ENCODE peak calls at places on chromosome 22, in six cellular contexts. S, G, E, O, N and V are unnamed samples.

GRCh38 chr22:41943661-41944209 is 3.2 kb downstream of the CENPM start:
- DNase-seq in O (no peak), S (no peak), E (no peak), G (no peak), N (peak), V (no peak)

GRCh38 chr22:27667121-27667843 is 134.3 kb downstream of the MN1 start:
- DNase-seq in G (no peak), O (no peak), N (peak), S (no peak), E (no peak), V (no peak)

GRCh38 chr22:45425101-45425500 is 11.6 kb downstream of the RIBC2 start:
- DNase-seq in E (no peak), S (no peak), G (no peak), O (no peak), N (peak), V (no peak)

GRCh38 chr22:47987885-47988515 is 1225.5 kb downstream of the TBC1D22A start:
- DNase-seq in E (no peak), N (no peak), O (no peak), S (no peak), G (no peak), V (no peak)

GRCh38 chr22:37053310-37054077 is 2.0 kb downstream of the KCTD17 start:
- DNase-seq in S (no peak), E (peak), N (peak), G (no peak), O (no peak), V (no peak)

GRCh38 chr22:39150848-39151215 is 1.6 kb downstream of the CBX7 start:
- DNase-seq in N (no peak), E (no peak), S (no peak), G (no peak), O (no peak), V (no peak)

GRCh38 chr22:23767673-23768548 is at the start of gene CHCHD10:
- DNase-seq in G (peak), E (peak), S (peak), N (peak), O (peak), V (peak)

GRCh38 chr22:40919446-40919845 is 31.7 kb upstream of the RBX1 start:
- DNase-seq in S (no peak), G (no peak), O (no peak), N (peak), E (no peak), V (no peak)

GRCh38 chr22:30005213-30005857 is 74.9 kb upstream of the HORMAD2 start:
- DNase-seq in G (peak), E (peak), S (peak), O (peak), N (peak), V (peak)

GRCh38 chr22:43796567-43796966 is 15.5 kb downstream of the EFCAB6 start:
- DNase-seq in N (peak), G (no peak), O (no peak), E (no peak), S (no peak), V (peak)

GRCh38 chr22:40128989-40129388 is 48.7 kb upstream of the TNRC6B start:
- DNase-seq in G (no peak), N (no peak), E (no peak), O (no peak), S (peak), V (no peak)

GRCh38 chr22:40312050-40312449 is 34.2 kb upstream of the ADSL start:
- DNase-seq in S (no peak), O (no peak), G (no peak), E (no peak), N (no peak), V (no peak)

GRCh38 chr22:33036881-33037280 is 21.3 kb downstream of the SYN3 start:
- DNase-seq in G (no peak), N (no peak), E (no peak), S (no peak), O (no peak), V (no peak)

GRCh38 chr22:20970939-20971657 is 4.0 kb downstream of the AIFM3 start:
- DNase-seq in G (no peak), O (no peak), S (no peak), E (no peak), N (no peak), V (no peak)

GRCh38 chr22:36727927-36728488 is 24.5 kb upstream of the CACNG2 start:
- DNase-seq in S (no peak), G (no peak), E (no peak), O (no peak), N (no peak), V (no peak)

GRCh38 chr22:36065462-36065774 is 36.8 kb upstream of the RBFOX2 start:
- DNase-seq in O (no peak), G (no peak), E (no peak), S (no peak), N (no peak), V (no peak)

GRCh38 chr22:47328550-47329243 is 566.2 kb downstream of the TBC1D22A start:
- DNase-seq in N (peak), O (no peak), G (no peak), E (no peak), S (no peak), V (no peak)

GRCh38 chr22:43230983-43231723 is 44.2 kb upstream of the TTLL12 start:
- DNase-seq in S (peak), O (peak), E (peak), N (peak), G (peak), V (peak)

GRCh38 chr22:43423046-43423445 is 11.2 kb downstream of the MPPED1 start:
- DNase-seq in G (no peak), O (no peak), E (no peak), S (no peak), N (no peak), V (no peak)

GRCh38 chr22:42670921-42671709 is 21.9 kb upstream of the CYB5R3 start:
- DNase-seq in S (no peak), G (no peak), N (no peak), O (no peak), E (no peak), V (no peak)

GRCh38 chr22:26660961-26661578 is 3.7 kb downstream of the MIAT start:
- DNase-seq in O (no peak), E (no peak), G (no peak), N (no peak), S (no peak), V (no peak)

GRCh38 chr22:49767355-49768062 is 60.2 kb downstream of the BRD1 start:
- DNase-seq in O (no peak), S (peak), E (no peak), G (no peak), N (peak), V (peak)

GRCh38 chr22:40716116-40716515 is 36.8 kb downstream of the MCHR1 start:
- DNase-seq in O (no peak), E (no peak), N (no peak), S (no peak), G (no peak), V (no peak)

GRCh38 chr22:20009582-20010306 is 6.9 kb downstream of the ARVCF start:
- DNase-seq in G (no peak), O (no peak), N (no peak), S (no peak), E (peak), V (no peak)

GRCh38 chr22:42930810-42931420 is 73.8 kb upstream of the ARFGAP3 start:
- DNase-seq in S (no peak), N (peak), O (no peak), G (no peak), E (peak), V (no peak)

GRCh38 chr22:27238935-27239510 is 562.5 kb downstream of the MN1 start:
- DNase-seq in S (no peak), N (peak), O (no peak), E (peak), G (no peak), V (peak)

GRCh38 chr22:21700822-21701221 is 34.8 kb downstream of the YPEL1 start:
- DNase-seq in G (no peak), N (no peak), E (peak), O (no peak), S (no peak), V (no peak)

GRCh38 chr22:39832627-39833074 is 60.9 kb downstream of the ENTHD1 start:
- DNase-seq in N (no peak), G (no peak), S (no peak), E (no peak), O (no peak), V (no peak)

GRCh38 chr22:29312218-29313125 is 3.0 kb downstream of the RASL10A start:
- DNase-seq in G (no peak), S (no peak), O (no peak), N (no peak), E (no peak), V (no peak)

GRCh38 chr22:29022101-29022817 is 39.4 kb downstream of the C22orf31 start:
- DNase-seq in S (no peak), O (no peak), E (no peak), G (no peak), N (no peak), V (no peak)